ENCODE peak calls at places on chromosome 3, in four cellular contexts. L, P, C and W are unnamed samples.
A peak's percentile ranks its signal among the peaks of the same experiment; 100 is the strongest.

GRCh38 chr3:187737401-187738088 is 7.7 kb downstream of the BCL6 start:
- DNase-seq in L (peak; percentile 49), P (peak; percentile 29), C (peak; percentile 59), W (peak; percentile 42)

GRCh38 chr3:86830566-86830965 is 160.4 kb downstream of the VGLL3 start:
- DNase-seq in L (no peak), P (no peak), C (no peak), W (no peak)

GRCh38 chr3:119579366-119580147 is at the start of gene ADPRH:
- DNase-seq in L (peak; percentile 81), P (peak; percentile 44), C (peak; percentile 41), W (peak; percentile 22)

GRCh38 chr3:114376091-114376490 is 82.3 kb downstream of the TIGIT start:
- DNase-seq in L (no peak), P (no peak), C (no peak), W (no peak)

GRCh38 chr3:177905173-177905894 is 630.9 kb upstream of the KCNMB2 start:
- DNase-seq in L (no peak), P (no peak), C (no peak), W (no peak)

GRCh38 chr3:111967071-111967470 is 11.8 kb upstream of the ABHD10 start:
- DNase-seq in L (no peak), P (no peak), C (no peak), W (no peak)

GRCh38 chr3:161409069-161409468 is 37.8 kb upstream of the SPTSSB start:
- DNase-seq in L (no peak), P (no peak), C (no peak), W (no peak)

GRCh38 chr3:12175844-12176453 is 17.2 kb upstream of the TIMP4 start:
- DNase-seq in L (peak; percentile 78), P (no peak), C (peak; percentile 25), W (no peak)

GRCh38 chr3:167728176-167728575 is 6.5 kb downstream of the PDCD10 start:
- DNase-seq in L (no peak), P (no peak), C (no peak), W (no peak)

GRCh38 chr3:180383332-180384020 is 218.5 kb upstream of the TTC14 start:
- DNase-seq in L (no peak), P (no peak), C (no peak), W (no peak)

GRCh38 chr3:25306066-25306465 is 122.0 kb upstream of the RARB start:
- DNase-seq in L (peak; percentile 67), P (no peak), C (no peak), W (no peak)

GRCh38 chr3:124834723-124835718 is 52.1 kb downstream of the ITGB5 start:
- DNase-seq in L (no peak), P (no peak), C (peak; percentile 35), W (no peak)

GRCh38 chr3:51937014-51937413 is 4.7 kb downstream of the RRP9 start:
- DNase-seq in L (no peak), P (no peak), C (no peak), W (no peak)

GRCh38 chr3:52792413-52792812 is 2.2 kb upstream of the ITIH3 start:
- DNase-seq in L (peak; percentile 15), P (no peak), C (no peak), W (no peak)

GRCh38 chr3:138450704-138451424 is 16.4 kb downstream of the ESYT3 start:
- DNase-seq in L (no peak), P (no peak), C (no peak), W (no peak)

GRCh38 chr3:71931930-71932329 is 147.0 kb upstream of the PROK2 start:
- DNase-seq in L (no peak), P (no peak), C (no peak), W (no peak)

GRCh38 chr3:96538186-96538585 is 276.2 kb upstream of the EPHA6 start:
- DNase-seq in L (no peak), P (no peak), C (no peak), W (no peak)

GRCh38 chr3:108602249-108602934 is 12.9 kb downstream of the DZIP3 start:
- DNase-seq in L (peak; percentile 45), P (no peak), C (no peak), W (no peak)

GRCh38 chr3:11509175-11510000 is 134.3 kb downstream of the VGLL4 start:
- DNase-seq in L (peak; percentile 75), P (no peak), C (no peak), W (peak; percentile 36)

GRCh38 chr3:190036631-190037030 is 84.1 kb downstream of the P3H2 start:
- DNase-seq in L (no peak), P (no peak), C (no peak), W (no peak)